ENCODE peak calls at places on chromosomes 4 and X, in eight cellular contexts. I is fibroblast of lung, A is kidney epithelial cell, P is A549, R is heart right ventricle, B is prostate gland, W is fibroblast of the aortic adventitia, Z is stomach. K is an unnamed sample.
A peak's percentile ranks its signal among the peaks of the same experiment; 100 is the strongest.

GRCh38 chr4:162681212-162681611 is 485.5 kb downstream of the NAF1 start:
- DNase-seq in R (no peak), W (no peak), Z (no peak), B (no peak), I (no peak), A (no peak), P (no peak), K (no peak)

GRCh38 chrX:38095971-38096529 is 89.7 kb downstream of the SYTL5 start:
- DNase-seq in R (no peak), I (peak; percentile 11), Z (no peak), B (no peak), P (peak; percentile 21), A (peak; percentile 23), W (peak; percentile 28), K (peak; percentile 50)

GRCh38 chrX:114450911-114451310 is 133.0 kb upstream of the HTR2C start:
- DNase-seq in W (no peak), P (no peak), B (no peak), A (no peak), I (no peak), R (no peak), Z (no peak), K (no peak)

GRCh38 chr4:147060171-147060931 is 114.7 kb upstream of the TTC29 start:
- DNase-seq in P (no peak), A (no peak), B (no peak), Z (no peak), W (peak; percentile 88), I (peak; percentile 82), R (no peak), K (peak; percentile 92)

GRCh38 chr4:104022871-104023270 is 303.1 kb upstream of the TACR3 start:
- DNase-seq in A (no peak), W (no peak), P (no peak), B (no peak), R (no peak), Z (no peak), I (no peak), K (no peak)

GRCh38 chrX:9644335-9644734 is 121.3 kb downstream of the GPR143 start:
- DNase-seq in I (no peak), W (no peak), R (no peak), A (no peak), P (no peak), Z (no peak), B (no peak), K (no peak)

GRCh38 chr4:140252144-140252741 is 98.3 kb upstream of the MAML3 start:
- DNase-seq in W (no peak), A (no peak), B (peak; percentile 39), I (peak; percentile 32), P (peak; percentile 47), R (peak; percentile 15), Z (peak; percentile 31), K (no peak)

GRCh38 chrX:71666240-71667223 is 814 bp upstream of the LOC101059915 start:
- DNase-seq in P (peak; percentile 6), A (no peak), I (no peak), R (no peak), B (no peak), Z (no peak), W (no peak), K (no peak)

GRCh38 chrX:72081605-72082320 is 50.0 kb downstream of the RTL5 start:
- DNase-seq in I (no peak), Z (no peak), P (no peak), W (no peak), R (no peak), A (no peak), B (no peak), K (no peak)

DNA sequence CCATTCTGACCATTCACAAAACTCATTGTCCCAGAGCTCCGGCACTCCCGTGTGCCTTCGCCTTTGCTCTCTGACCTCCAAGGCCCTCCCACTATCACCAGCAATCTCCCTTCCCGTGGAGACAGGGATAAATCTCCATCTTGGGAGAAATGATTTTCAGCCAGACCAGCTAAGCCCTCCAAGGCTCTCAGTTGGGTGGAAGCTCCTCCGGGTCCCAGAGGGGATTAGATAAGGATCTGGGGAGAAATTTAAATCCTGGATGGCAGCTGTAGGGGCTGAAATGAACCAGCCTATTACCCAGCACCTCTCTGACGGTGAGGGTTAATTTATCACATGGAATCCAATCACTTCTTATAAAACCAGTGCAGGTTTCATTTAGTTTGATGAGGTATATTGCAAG is 366.2 kb downstream of the FBXW7 start:
- DNase-seq in Z (no peak), P (no peak), I (no peak), B (no peak), A (no peak), W (no peak), R (no peak), K (no peak)
- H3K4me3 ChIP-seq in Z (no peak overlapping the region), P (no peak overlapping the region), I (no peak overlapping the region), B (no peak overlapping the region), A (no peak overlapping the region), W (no peak overlapping the region), R (no peak overlapping the region), K (no peak overlapping the region)

GRCh38 chrX:82961129-82961528 is 547.0 kb upstream of the POU3F4 start:
- DNase-seq in A (no peak), R (no peak), Z (no peak), P (no peak), B (no peak), I (no peak), W (no peak), K (no peak)
- TF ChIP-seq CTCF in A (no peak), R (no peak), Z (no peak), P (no peak), B (no peak), I (no peak), W (no peak), K (no peak)

DNA sequence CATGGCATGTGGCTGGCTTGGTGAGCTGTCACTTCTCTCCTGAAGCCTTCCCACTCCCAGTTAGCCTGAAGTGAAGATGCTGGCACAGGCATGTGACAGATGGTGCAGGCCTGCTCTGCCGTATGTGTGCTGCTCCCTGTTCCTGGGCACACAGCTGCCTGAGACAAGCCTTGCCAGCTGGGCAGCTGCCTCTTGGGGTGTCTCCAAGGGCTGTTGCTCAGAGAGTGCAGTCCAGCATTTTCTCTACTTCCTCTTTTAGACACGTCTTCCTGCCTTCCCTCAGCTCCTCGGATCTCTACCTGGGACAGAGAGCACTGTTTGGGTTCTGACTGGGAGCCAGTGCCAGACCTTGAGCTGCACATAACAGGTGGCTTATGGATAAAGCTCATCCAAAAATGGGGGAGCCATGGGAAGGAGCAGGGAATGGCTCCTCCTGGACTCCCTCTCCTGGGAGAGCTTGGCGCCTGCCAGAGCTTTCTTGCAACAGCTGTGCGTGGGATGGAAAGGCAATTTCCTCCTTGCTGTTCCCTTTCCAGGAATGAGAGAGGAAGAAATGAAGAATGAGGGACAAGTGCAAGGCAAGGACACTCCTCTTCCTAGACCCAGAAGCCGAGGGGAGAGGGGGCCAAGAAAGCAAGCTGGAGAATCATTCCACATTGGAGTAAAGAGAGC is 132.9 kb downstream of the MSL3 start:
- DNase-seq in P (no peak), A (no peak), B (peak; percentile 24), W (peak; percentile 12), Z (no peak), I (peak; percentile 1), R (peak; percentile 30), K (no peak)
- H3K4me3 ChIP-seq in P (no peak overlapping the region), A (no peak overlapping the region), B (no peak overlapping the region), W (no peak overlapping the region), Z (no peak overlapping the region), I (no peak overlapping the region), R (no peak overlapping the region), K (no peak overlapping the region)

GRCh38 chr4:44928062-44928380 is 201.7 kb upstream of the GNPDA2 start:
- DNase-seq in I (no peak), Z (no peak), R (no peak), A (no peak), W (no peak), B (no peak), P (no peak), K (no peak)

GRCh38 chr4:44931720-44932119 is 205.4 kb upstream of the GNPDA2 start:
- DNase-seq in P (no peak), R (no peak), B (no peak), W (no peak), I (no peak), A (no peak), Z (no peak), K (no peak)

GRCh38 chr4:44928785-44929184 is 202.4 kb upstream of the GNPDA2 start:
- DNase-seq in Z (no peak), P (no peak), W (no peak), I (no peak), R (no peak), B (no peak), A (no peak), K (no peak)

DNA sequence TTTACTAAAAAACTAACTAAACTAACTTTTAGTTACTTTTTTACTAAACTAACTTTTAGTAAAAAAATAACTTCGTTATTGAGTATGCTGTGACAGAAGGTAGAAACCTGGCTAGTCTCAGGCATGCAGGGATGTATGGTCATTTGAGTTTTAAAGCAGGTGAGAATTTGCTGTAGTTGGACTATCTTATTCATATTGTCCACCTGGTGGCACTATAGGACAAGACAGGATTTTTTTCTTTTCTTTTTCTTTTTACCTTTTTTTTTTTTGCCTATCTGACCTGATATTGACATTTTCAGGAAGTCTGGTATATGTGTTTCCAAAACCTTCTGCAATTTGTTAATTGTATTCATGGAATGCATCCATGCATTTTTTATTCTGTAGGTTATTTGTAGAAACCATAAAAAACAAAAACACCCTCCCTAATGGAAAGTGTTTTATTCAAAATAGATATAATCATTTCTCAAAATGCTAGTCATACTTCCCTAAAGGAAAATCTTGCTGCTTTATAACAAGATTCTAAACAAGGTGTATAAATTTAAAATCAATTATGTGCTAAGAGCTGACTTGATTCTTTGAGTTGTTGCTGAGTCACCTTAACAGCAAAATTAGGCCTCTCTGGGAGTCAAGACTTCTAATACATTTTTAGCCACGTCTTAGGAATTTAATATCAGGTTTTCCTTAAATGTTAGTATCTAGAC is 201.2 kb upstream of the GNPDA2 start:
- DNase-seq in B (no peak), R (no peak), W (peak; percentile 22), P (peak; percentile 13), Z (no peak), I (peak; percentile 36), A (no peak), K (peak; percentile 31)
- TF ChIP-seq CTCF in B (peak; percentile 34), R (peak; percentile 71), W (peak; percentile 23), P (peak; percentile 46), Z (peak; percentile 38), I (peak; percentile 34), A (peak; percentile 41), K (peak; percentile 43)

GRCh38 chrX:108437789-108438623 is at the start of gene COL4A6:
- DNase-seq in B (peak; percentile 42), A (no peak), I (no peak), P (peak; percentile 49), Z (no peak), W (peak; percentile 10), R (peak; percentile 8), K (no peak)
- H3K4me3 ChIP-seq in B (peak within 1 kb of the TSS; percentile 40), A (peak within 1 kb of the TSS; percentile 60), I (peak within 1 kb of the TSS; percentile 93), P (peak within 1 kb of the TSS; percentile 90), Z (peak within 1 kb of the TSS; percentile 55), W (peak within 1 kb of the TSS; percentile 74), R (peak within 1 kb of the TSS; percentile 39), K (peak within 1 kb of the TSS; percentile 53)

GRCh38 chrX:17809984-17810383 is 51.1 kb downstream of the RAI2 start:
- DNase-seq in Z (no peak), W (no peak), B (no peak), I (no peak), A (no peak), P (no peak), R (no peak), K (no peak)
- TF ChIP-seq CTCF in Z (no peak), W (no peak), B (no peak), I (no peak), A (no peak), P (no peak), R (no peak), K (no peak)

DNA sequence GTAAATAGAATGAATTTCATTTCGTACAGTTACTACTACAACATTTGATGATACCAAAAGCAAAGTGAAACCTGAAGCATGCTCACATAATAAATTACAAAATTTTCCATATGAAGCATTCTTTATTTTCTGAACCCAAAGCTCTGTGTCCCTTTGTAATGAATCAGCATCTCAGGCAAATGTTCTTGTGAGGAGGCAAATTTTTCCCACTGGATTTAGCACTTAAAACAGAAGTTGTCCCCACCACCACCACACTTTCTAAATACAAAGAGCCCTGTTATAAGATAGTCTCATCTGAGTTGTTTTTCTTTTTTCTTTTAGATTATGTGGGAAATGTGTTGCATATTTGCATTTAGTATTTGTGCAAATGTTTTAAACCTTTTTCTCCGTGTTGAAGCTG is 70.6 kb upstream of the NFKB1 start:
- DNase-seq in I (peak; percentile 36), W (peak; percentile 42), R (no peak), A (no peak), B (no peak), P (peak; percentile 27), Z (no peak), K (peak; percentile 64)
- H3K4me3 ChIP-seq in I (peak overlapping the region; percentile 85), W (peak overlapping the region; percentile 67), R (peak overlapping the region; percentile 52), A (peak overlapping the region; percentile 33), B (peak overlapping the region; percentile 43), P (peak overlapping the region; percentile 75), Z (peak overlapping the region; percentile 57), K (peak overlapping the region; percentile 52)

K was measured in astrocyte of the spinal cord.